ENCODE peak calls at places on chromosomes 5 and 9, in five cellular contexts. N, W, L, D and I are unnamed samples.

GRCh38 chr5:126544087-126544740 is 50.8 kb downstream of the ALDH7A1 start:
- DNase-seq in N (no peak), W (no peak), L (no peak), D (peak; percentile 44), I (no peak)

GRCh38 chr9:101705135-101705661 is 33.2 kb downstream of the GRIN3A start:
- DNase-seq in N (peak; percentile 58), W (no peak), L (peak; percentile 44), D (peak; percentile 30), I (peak; percentile 4)

GRCh38 chr9:71897573-71897972 is 13.4 kb downstream of the ABHD17B start:
- DNase-seq in L (no peak), N (no peak), W (no peak), D (no peak), I (no peak)

GRCh38 chr9:96169901-96170300 is 132.1 kb downstream of the HSD17B3 start:
- DNase-seq in N (no peak), W (peak; percentile 29), L (no peak), D (no peak), I (no peak)

GRCh38 chr5:88740604-88741003 is 142.4 kb downstream of the MEF2C start:
- DNase-seq in D (no peak), W (no peak), N (no peak), L (no peak), I (no peak)

GRCh38 chr9:98190757-98191105 is 1.7 kb downstream of the CORO2A start:
- DNase-seq in D (no peak), L (no peak), N (no peak), W (no peak), I (no peak)

GRCh38 chr5:133947431-133947841 is 21.0 kb downstream of the C5orf15 start:
- DNase-seq in W (no peak), D (no peak), N (peak; percentile 35), L (no peak), I (no peak)

GRCh38 chr5:78065663-78066062 is 228.8 kb downstream of the AP3B1 start:
- DNase-seq in N (no peak), D (peak; percentile 18), W (no peak), L (no peak), I (no peak)

GRCh38 chr5:57313716-57314115 is 139.9 kb downstream of the GPBP1 start:
- DNase-seq in D (peak; percentile 57), L (no peak), N (no peak), W (no peak), I (no peak)

GRCh38 chr9:127520941-127521918 is 69.9 kb downstream of the LRSAM1 start:
- DNase-seq in D (peak; percentile 33), N (peak; percentile 47), W (no peak), L (no peak), I (no peak)

GRCh38 chr5:159893020-159893695 is 23.1 kb upstream of the ADRA1B start:
- DNase-seq in W (no peak), L (no peak), D (no peak), N (no peak), I (no peak)

GRCh38 chr5:22541037-22541436 is 312.1 kb downstream of the CDH12 start:
- DNase-seq in W (no peak), L (no peak), D (no peak), N (no peak), I (no peak)

GRCh38 chr5:137234973-137235943 is 263.9 kb downstream of the SPOCK1 start:
- DNase-seq in W (no peak), D (peak; percentile 86), N (no peak), L (no peak), I (no peak)

GRCh38 chr9:113591899-113592625 is 128.5 kb downstream of the RGS3 start:
- DNase-seq in W (peak; percentile 65), D (no peak), L (peak; percentile 4), N (no peak), I (no peak)

GRCh38 chr5:154422298-154422697 is 23.5 kb upstream of the SAP30L start:
- DNase-seq in W (no peak), N (no peak), D (no peak), L (no peak), I (no peak)

GRCh38 chr9:130336885-130337284 is 71.3 kb downstream of the HMCN2 start:
- DNase-seq in W (no peak), N (no peak), L (no peak), D (no peak), I (no peak)

GRCh38 chr9:130334915-130335314 is 69.4 kb downstream of the HMCN2 start:
- DNase-seq in N (no peak), D (no peak), W (no peak), L (no peak), I (no peak)

GRCh38 chr9:130337784-130338380 is 72.3 kb downstream of the HMCN2 start:
- DNase-seq in W (no peak), D (no peak), L (no peak), N (no peak), I (no peak)

GRCh38 chr9:130337318-130337717 is 71.8 kb downstream of the HMCN2 start:
- DNase-seq in N (no peak), L (no peak), W (no peak), D (no peak), I (no peak)

GRCh38 chr9:130336027-130336595 is 70.6 kb downstream of the HMCN2 start:
- DNase-seq in D (no peak), L (no peak), N (no peak), W (no peak), I (no peak)
- H3K27me3 ChIP-seq in D (no peaks in the 10 kb centered on the region), L (peaks cover 18% of the 10 kb centered on the region), N (no peaks in the 10 kb centered on the region), W (no peaks in the 10 kb centered on the region), I (peaks cover 8% of the 10 kb centered on the region)

DNA sequence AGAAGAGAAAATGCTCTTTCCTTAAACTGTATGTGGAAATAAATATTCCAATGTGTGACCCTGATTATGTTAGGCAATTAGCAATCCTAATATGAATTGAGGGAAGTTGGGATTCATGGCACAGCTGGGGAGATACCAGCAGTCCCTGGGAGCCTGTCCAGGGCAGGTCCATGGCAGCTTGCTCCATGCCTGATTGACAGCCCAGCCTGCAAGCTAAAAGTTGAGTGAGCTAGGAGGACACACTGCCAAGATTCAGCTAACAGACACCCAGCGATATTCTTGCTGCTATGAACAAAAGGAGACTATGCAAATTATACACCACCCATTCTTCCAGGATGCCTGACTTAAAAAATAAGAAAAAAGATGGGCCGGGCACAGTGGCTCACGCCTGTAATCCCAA is 6.2 kb downstream of the TGFBI start:
- DNase-seq in D (no peak), W (peak; percentile 27), L (peak; percentile 88), N (no peak), I (no peak)
- H3K27ac ChIP-seq in D (no peak overlapping the region), W (peak overlapping the region; percentile 31), L (peak overlapping the region; percentile 83), N (no peak overlapping the region), I (no peak overlapping the region)

DNA sequence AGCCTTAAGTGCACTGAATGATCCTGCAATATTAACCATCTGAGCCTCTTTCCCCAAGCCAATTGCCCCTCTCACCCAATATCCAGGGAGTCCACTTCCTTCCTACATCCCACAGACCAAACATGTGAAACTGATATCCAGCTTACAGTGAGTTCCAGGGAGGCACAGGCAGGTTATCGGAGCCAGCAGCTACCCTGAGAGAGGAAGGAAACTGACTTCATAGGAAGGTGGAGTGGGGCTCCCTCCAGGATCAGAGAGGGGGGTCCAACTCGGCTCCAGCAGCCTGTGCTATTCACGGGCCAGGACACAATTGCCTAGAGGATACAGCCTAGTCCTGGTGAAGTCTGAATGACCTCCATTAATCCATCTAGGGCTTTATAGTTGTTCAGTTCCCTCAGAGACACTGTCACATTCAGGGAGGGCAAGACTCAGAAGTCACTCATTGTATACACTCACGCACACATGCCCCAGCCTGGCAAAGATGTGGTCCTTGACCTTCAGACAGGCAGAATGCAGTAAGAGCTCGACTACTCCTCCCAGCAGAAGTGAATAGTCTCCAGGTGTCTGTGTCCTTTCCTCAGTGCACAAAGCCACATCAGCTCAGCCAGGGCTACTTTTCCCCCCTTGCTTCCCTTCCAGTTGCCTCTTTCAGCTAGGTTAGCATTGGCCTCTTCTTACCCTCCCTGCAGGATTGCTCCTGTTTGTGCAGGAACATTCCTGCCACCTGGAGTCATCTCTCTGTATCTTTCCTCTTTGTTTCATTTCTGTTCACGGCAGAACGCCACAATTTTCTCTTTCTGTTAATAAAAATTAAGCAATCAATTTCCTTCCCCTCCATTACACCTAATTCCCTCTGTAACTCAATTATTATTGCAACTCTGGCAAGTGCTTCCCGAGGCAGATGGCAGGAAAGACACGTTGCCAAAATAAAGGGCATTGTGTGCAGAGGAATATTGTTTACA is 501.7 kb downstream of the ARHGEF28 start:
- DNase-seq in N (no peak), W (no peak), L (no peak), D (peak; percentile 55), I (no peak)
- TF ChIP-seq CTCF in N (no peak), W (no peak), L (peak; percentile 29), D (peak; percentile 51), I (no peak)

GRCh38 chr5:148214665-148215064 is 11.8 kb downstream of the SPINK6 start:
- DNase-seq in N (no peak), D (peak; percentile 31), L (no peak), W (no peak), I (no peak)
- H3K27me3 ChIP-seq in N (no peaks in the 10 kb centered on the region), D (no peaks in the 10 kb centered on the region), L (no peaks in the 10 kb centered on the region), W (no peaks in the 10 kb centered on the region), I (no peaks in the 10 kb centered on the region)

DNA sequence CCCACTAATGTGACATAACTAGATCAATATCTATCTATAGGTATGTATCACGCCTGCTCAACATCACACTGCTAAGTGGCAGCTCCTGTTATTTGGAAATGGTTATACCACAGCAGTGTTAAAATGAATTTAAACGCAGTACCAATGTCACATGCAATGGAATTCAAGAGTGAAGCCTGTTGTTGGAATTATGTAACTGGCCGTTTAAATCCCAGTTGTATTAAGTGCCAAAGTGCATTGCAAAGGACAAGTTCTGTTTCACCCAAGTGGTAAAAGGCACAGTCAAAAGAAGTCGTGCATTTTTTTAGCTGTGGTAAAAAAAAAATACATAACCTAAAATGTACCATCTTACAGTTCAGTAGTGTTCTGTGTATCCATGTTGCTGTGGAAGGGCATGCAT is 4.3 kb downstream of the NTRK2 start:
- DNase-seq in L (no peak), D (no peak), W (no peak), N (no peak), I (no peak)
- H3K27ac ChIP-seq in L (no peak overlapping the region), D (no peak overlapping the region), W (no peak overlapping the region), N (no peak overlapping the region), I (no peak overlapping the region)

GRCh38 chr9:10226996-10227395 is 385.8 kb downstream of the PTPRD start:
- DNase-seq in D (no peak), W (no peak), L (no peak), N (no peak), I (no peak)

GRCh38 chr9:10230512-10230911 is 382.3 kb downstream of the PTPRD start:
- DNase-seq in D (no peak), N (no peak), W (no peak), L (no peak), I (no peak)

GRCh38 chr9:10238087-10238486 is 374.7 kb downstream of the PTPRD start:
- DNase-seq in L (no peak), N (no peak), D (no peak), W (no peak), I (no peak)

GRCh38 chr9:10228082-10228481 is 384.7 kb downstream of the PTPRD start:
- DNase-seq in N (no peak), W (no peak), D (no peak), L (no peak), I (no peak)

DNA sequence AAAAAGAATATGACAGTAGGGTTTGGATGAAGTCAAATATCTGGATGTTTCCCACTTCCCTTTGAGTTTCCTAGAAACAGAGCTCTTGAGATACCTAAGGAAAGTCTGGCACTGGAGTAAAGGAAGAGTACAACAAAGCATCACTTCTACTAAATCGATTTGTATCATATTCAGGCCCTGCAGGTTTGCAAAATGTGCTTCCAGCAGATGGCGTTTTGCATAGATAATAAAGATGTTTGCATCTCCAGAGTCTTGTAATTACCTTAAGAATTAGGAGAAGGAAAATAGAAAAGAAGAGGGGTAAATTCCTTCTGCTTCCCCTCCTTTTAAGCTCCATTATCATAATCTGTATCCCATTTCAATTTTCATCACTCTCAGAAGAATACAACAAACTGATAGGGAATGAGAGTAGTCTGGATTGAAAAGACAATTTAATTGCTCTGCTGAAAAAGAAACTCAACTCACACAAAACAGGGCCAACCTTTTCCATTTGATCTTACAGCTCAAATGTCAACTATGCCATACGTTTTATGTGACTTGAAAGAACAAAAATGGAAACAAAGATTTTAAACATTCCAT is 380.4 kb downstream of the PTPRD start:
- DNase-seq in N (no peak), W (no peak), D (peak; percentile 5), L (no peak), I (no peak)
- TF ChIP-seq CTCF in N (peak; percentile 36), W (no peak), D (peak; percentile 37), L (no peak), I (no peak)